ENCODE peak calls at places on chromosome 20, in four cellular contexts. P, O, X and B are unnamed samples.

GRCh38 chr20:872855-873520 is 39.5 kb downstream of the FAM110A start:
- DNase-seq in P (no peak), O (no peak), X (no peak), B (no peak)

GRCh38 chr20:50146732-50147662 is 6.5 kb downstream of the PEDS1 start:
- DNase-seq in P (peak; percentile 76), O (peak; percentile 89), X (no peak), B (peak; percentile 87)

GRCh38 chr20:38825901-38826625 is 20.6 kb downstream of the PPP1R16B start:
- DNase-seq in P (peak; percentile 85), O (no peak), X (peak; percentile 57), B (no peak)

GRCh38 chr20:47796952-47797351 is 11.7 kb upstream of the SULF2 start:
- DNase-seq in P (no peak), O (no peak), X (no peak), B (no peak)

GRCh38 chr20:35320396-35321126 is 28.3 kb upstream of the FAM83C start:
- DNase-seq in P (peak; percentile 85), O (no peak), X (no peak), B (no peak)

GRCh38 chr20:33622705-33623390 is 39.3 kb upstream of the C20orf144 start:
- DNase-seq in P (no peak), O (no peak), X (no peak), B (no peak)

GRCh38 chr20:6959900-6960312 is 192.4 kb downstream of the BMP2 start:
- DNase-seq in P (no peak), O (no peak), X (no peak), B (no peak)

GRCh38 chr20:24059174-24059573 is 70.6 kb upstream of the GGTLC1 start:
- DNase-seq in P (no peak), O (no peak), X (no peak), B (no peak)

GRCh38 chr20:14069796-14070195 is 74.5 kb downstream of the MACROD2 start:
- DNase-seq in P (no peak), O (no peak), X (no peak), B (no peak)

GRCh38 chr20:14148042-14148441 is 152.7 kb downstream of the MACROD2 start:
- DNase-seq in P (no peak), O (no peak), X (no peak), B (no peak)

GRCh38 chr20:3045816-3046676 is at the start of gene MRPS26:
- DNase-seq in P (peak; percentile 76), O (peak; percentile 63), X (peak; percentile 79), B (peak; percentile 50)

GRCh38 chr20:4272225-4272624 is 256.9 kb upstream of the RNF24 start:
- DNase-seq in P (no peak), O (no peak), X (no peak), B (no peak)

GRCh38 chr20:54250691-54251090 is 42.8 kb downstream of the PFDN4 start:
- DNase-seq in P (peak; percentile 79), O (no peak), X (no peak), B (no peak)

GRCh38 chr20:430091-430999 is 22.2 kb downstream of the RBCK1 start:
- DNase-seq in P (no peak), O (no peak), X (no peak), B (no peak)

GRCh38 chr20:7908905-7909304 is 31.4 kb downstream of the HAO1 start:
- DNase-seq in P (no peak), O (no peak), X (no peak), B (no peak)

GRCh38 chr20:40814328-40814960 is 125.4 kb upstream of the MAFB start:
- DNase-seq in P (no peak), O (no peak), X (no peak), B (no peak)

GRCh38 chr20:38805958-38806854 is 709 bp downstream of the PPP1R16B start:
- DNase-seq in P (no peak), O (peak; percentile 53), X (no peak), B (no peak)

GRCh38 chr20:23023621-23024187 is 11.4 kb upstream of the SSTR4 start:
- DNase-seq in P (no peak), O (no peak), X (no peak), B (no peak)

GRCh38 chr20:50575869-50576720 is 65.9 kb downstream of the PTPN1 start:
- DNase-seq in P (no peak), O (peak; percentile 39), X (peak; percentile 26), B (peak; percentile 26)

GRCh38 chr20:62367483-62368302 is 581 bp upstream of the LAMA5 start:
- DNase-seq in P (peak; percentile 58), O (no peak), X (no peak), B (no peak)
- H3K4me3 ChIP-seq in P (peak overlapping the region; percentile 58), O (peak overlapping the region; percentile 41), X (peak overlapping the region; percentile 19), B (no peak overlapping the region)

GRCh38 chr20:58513580-58514285 is 1.5 kb downstream of the APCDD1L start:
- DNase-seq in P (no peak), O (no peak), X (no peak), B (no peak)

GRCh38 chr20:58512808-58513552 is 2.2 kb downstream of the APCDD1L start:
- DNase-seq in P (no peak), O (no peak), X (no peak), B (no peak)

GRCh38 chr20:58518387-58518786 is 3.2 kb upstream of the APCDD1L start:
- DNase-seq in P (no peak), O (no peak), X (no peak), B (no peak)

GRCh38 chr20:58514321-58515239 is 619 bp downstream of the APCDD1L start:
- DNase-seq in P (no peak), O (no peak), X (no peak), B (no peak)

GRCh38 chr20:58515240-58516212 is at the start of gene APCDD1L:
- DNase-seq in P (peak; percentile 76), O (no peak), X (no peak), B (no peak)
- H3K4me3 ChIP-seq in P (peak within 1 kb of the TSS; percentile 57), O (no peak within 1 kb of the TSS), X (no peak within 1 kb of the TSS), B (no peak within 1 kb of the TSS)

GRCh38 chr20:48892049-48892470 is 29.5 kb upstream of the ARFGEF2 start:
- DNase-seq in P (no peak), O (no peak), X (no peak), B (no peak)

GRCh38 chr20:48891235-48892048 is 30.1 kb upstream of the ARFGEF2 start:
- DNase-seq in P (no peak), O (no peak), X (no peak), B (no peak)

GRCh38 chr20:48897298-48898044 is 24.0 kb upstream of the ARFGEF2 start:
- DNase-seq in P (peak; percentile 96), O (no peak), X (no peak), B (no peak)

GRCh38 chr20:48892849-48893352 is 28.6 kb upstream of the ARFGEF2 start:
- DNase-seq in P (no peak), O (no peak), X (no peak), B (no peak)

GRCh38 chr20:48893374-48893773 is 28.1 kb upstream of the ARFGEF2 start:
- DNase-seq in P (no peak), O (no peak), X (no peak), B (no peak)
- H3K4me3 ChIP-seq in P (no peak overlapping the region), O (no peak overlapping the region), X (no peak overlapping the region), B (no peak overlapping the region)

GRCh38 chr20:63363981-63364536 is 2.9 kb upstream of the CHRNA4 start:
- DNase-seq in P (no peak), O (no peak), X (no peak), B (no peak)
- H3K4me3 ChIP-seq in P (no peak overlapping the region), O (no peak overlapping the region), X (no peak overlapping the region), B (no peak overlapping the region)

GRCh38 chr20:36663026-36663425 is 17.0 kb upstream of the SLA2 start:
- DNase-seq in P (no peak), O (no peak), X (no peak), B (no peak)
- H3K4me3 ChIP-seq in P (no peak overlapping the region), O (no peak overlapping the region), X (no peak overlapping the region), B (no peak overlapping the region)

GRCh38 chr20:52086878-52087277 is 104.7 kb downstream of the ZFP64 start:
- DNase-seq in P (no peak), O (no peak), X (no peak), B (no peak)
- H3K4me3 ChIP-seq in P (no peak overlapping the region), O (no peak overlapping the region), X (no peak overlapping the region), B (no peak overlapping the region)